ENCODE peak calls at places on chromosomes 12 and 14, in seven cellular contexts. S, F, W, G, U, P and Q are unnamed samples.

GRCh38 chr14:59097681-59098080 is 90.8 kb upstream of the DAAM1 start:
- DNase-seq in F (no peak), U (no peak), S (no peak), W (no peak), P (no peak), G (no peak), Q (no peak)

GRCh38 chr12:22377731-22378496 is 43.4 kb upstream of the ST8SIA1 start:
- DNase-seq in S (no peak), F (peak), U (peak), W (no peak), P (no peak), G (no peak), Q (no peak)

GRCh38 chr14:94129758-94130414 is 482 bp upstream of the IFI27L2 start:
- DNase-seq in W (no peak), F (peak), G (no peak), S (peak), U (peak), P (no peak), Q (no peak)

GRCh38 chr12:126353604-126354003 is 1288.4 kb downstream of the AACS start:
- DNase-seq in S (no peak), G (no peak), U (peak), W (no peak), F (peak), P (no peak), Q (no peak)

GRCh38 chr12:1870086-1870485 is 48.4 kb downstream of the CACNA2D4 start:
- DNase-seq in W (no peak), G (no peak), S (no peak), U (no peak), F (no peak), P (no peak), Q (no peak)

GRCh38 chr12:18754118-18754707 is 16.3 kb downstream of the CAPZA3 start:
- DNase-seq in S (no peak), U (no peak), G (no peak), F (no peak), W (no peak), P (no peak), Q (no peak)

GRCh38 chr12:119727600-119728436 is 59.9 kb downstream of the PRKAB1 start:
- DNase-seq in F (no peak), G (no peak), W (no peak), S (no peak), P (no peak), U (no peak), Q (no peak)

GRCh38 chr12:123001467-123001866 is 21.0 kb downstream of the ARL6IP4 start:
- DNase-seq in F (no peak), W (no peak), P (no peak), G (no peak), S (no peak), U (no peak), Q (no peak)

GRCh38 chr14:58280954-58281787 is 17.2 kb upstream of the ARID4A start:
- DNase-seq in G (peak), W (no peak), S (no peak), P (no peak), U (peak), F (peak), Q (no peak)

GRCh38 chr12:83130178-83130577 is 443.5 kb downstream of the TMTC2 start:
- DNase-seq in S (no peak), P (no peak), F (no peak), W (no peak), G (no peak), U (no peak), Q (no peak)

GRCh38 chr14:50943261-50943942 is 881 bp downstream of the PYGL start:
- DNase-seq in W (peak), U (no peak), S (no peak), F (peak), G (peak), P (peak), Q (no peak)

GRCh38 chr14:98433436-98433835 is 838.6 kb downstream of the BCL11B start:
- DNase-seq in W (no peak), U (no peak), F (no peak), G (no peak), S (no peak), P (no peak), Q (no peak)

GRCh38 chr12:107667464-107667863 is 18.1 kb upstream of the PWP1 start:
- DNase-seq in F (no peak), W (no peak), S (no peak), U (no peak), P (no peak), G (no peak), Q (no peak)

GRCh38 chr12:53505086-53505485 is 2.2 kb downstream of the NPFF start:
- DNase-seq in F (peak), G (no peak), W (no peak), S (no peak), P (no peak), U (peak), Q (no peak)

GRCh38 chr12:117033382-117034045 is 65.7 kb downstream of the TESC start:
- DNase-seq in W (no peak), S (no peak), U (no peak), G (no peak), F (no peak), P (no peak), Q (no peak)

GRCh38 chr14:61698216-61698980 is 3.1 kb downstream of the HIF1A start:
- DNase-seq in W (no peak), S (no peak), F (no peak), U (peak), G (no peak), P (no peak), Q (no peak)

GRCh38 chr12:118398878-118399277 is 22.5 kb downstream of the SUDS3 start:
- DNase-seq in F (no peak), P (no peak), U (no peak), W (no peak), S (no peak), G (no peak), Q (no peak)

GRCh38 chr14:35254736-35255135 is 37.4 kb upstream of the PSMA6 start:
- DNase-seq in U (no peak), W (no peak), S (no peak), G (no peak), P (no peak), F (no peak), Q (no peak)

GRCh38 chr12:47216150-47216677 is 136.5 kb upstream of the AMIGO2 start:
- DNase-seq in U (no peak), S (no peak), F (no peak), G (peak), P (no peak), W (no peak), Q (peak)

GRCh38 chr12:70449758-70450341 is 83.8 kb downstream of the KCNMB4 start:
- DNase-seq in S (no peak), G (no peak), W (no peak), U (no peak), F (no peak), P (no peak), Q (no peak)

GRCh38 chr14:98183556-98183955 is 1088.4 kb downstream of the BCL11B start:
- DNase-seq in F (no peak), W (no peak), P (no peak), S (no peak), G (no peak), U (no peak), Q (no peak)

GRCh38 chr14:58747181-58747580 is 109.4 kb downstream of the DACT1 start:
- DNase-seq in U (peak), W (no peak), S (no peak), F (peak), P (no peak), G (peak), Q (no peak)

GRCh38 chr14:92482621-92483319 is 30.8 kb upstream of the RIN3 start:
- DNase-seq in S (peak), F (no peak), P (no peak), G (peak), U (no peak), W (no peak), Q (no peak)

GRCh38 chr14:104563742-104564615 is 15.6 kb upstream of the C14orf180 start:
- DNase-seq in W (peak), S (no peak), F (no peak), G (peak), P (peak), U (peak), Q (peak)

GRCh38 chr12:70241845-70242244 is 1.4 kb upstream of the CNOT2 start:
- DNase-seq in G (no peak), S (no peak), P (no peak), F (no peak), U (no peak), W (no peak), Q (no peak)

GRCh38 chr12:57735952-57736742 is 2.4 kb downstream of the AGAP2 start:
- DNase-seq in W (peak), G (no peak), P (no peak), U (no peak), F (no peak), S (no peak), Q (no peak)

GRCh38 chr14:81767266-81767987 is 233.8 kb upstream of the SEL1L start:
- DNase-seq in U (no peak), F (no peak), S (no peak), G (no peak), W (no peak), P (no peak), Q (no peak)

GRCh38 chr14:81766597-81766996 is 232.9 kb upstream of the SEL1L start:
- DNase-seq in P (no peak), F (no peak), G (no peak), S (no peak), U (no peak), W (no peak), Q (no peak)

DNA sequence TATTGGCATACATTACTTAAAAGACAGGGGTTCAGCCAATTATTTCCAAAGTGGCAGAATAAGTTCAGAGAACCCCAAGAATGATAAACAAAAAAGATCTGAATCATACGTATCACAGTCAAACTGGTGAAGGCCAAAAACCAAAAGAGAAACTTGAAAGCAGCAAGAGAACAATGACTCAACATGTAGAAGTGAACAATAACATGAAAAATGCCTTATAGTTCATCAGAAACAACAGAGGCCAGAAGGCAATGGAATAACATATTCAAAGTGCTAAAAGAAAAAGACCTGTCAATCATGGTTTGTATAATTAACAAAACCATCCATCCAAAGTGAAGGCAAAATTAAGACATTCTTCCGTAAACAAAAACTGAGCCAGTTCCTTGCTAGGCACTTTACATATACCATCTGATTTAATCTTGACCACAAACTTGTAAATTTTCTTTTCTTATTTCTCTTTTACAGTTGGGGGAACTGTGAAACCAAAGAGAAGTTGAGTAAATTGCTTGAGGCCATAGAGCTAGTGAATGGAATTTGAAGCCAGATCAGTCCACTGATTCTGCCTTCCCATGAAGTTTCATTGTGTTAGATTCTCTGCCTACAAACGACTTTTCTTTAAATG is 232.1 kb upstream of the SEL1L start:
- DNase-seq in P (no peak), U (no peak), G (no peak), S (no peak), W (no peak), F (no peak), Q (no peak)
- TF ChIP-seq CTCF in P (no peak), U (no peak), G (no peak), S (no peak), W (no peak), F (no peak), Q (no peak)

GRCh38 chr12:98799822-98800221 is 154.7 kb downstream of the APAF1 start:
- DNase-seq in G (no peak), U (no peak), P (no peak), S (no peak), F (no peak), W (no peak), Q (no peak)

GRCh38 chr12:98797200-98797599 is 152.1 kb downstream of the APAF1 start:
- DNase-seq in U (no peak), P (no peak), G (no peak), W (no peak), S (no peak), F (no peak), Q (no peak)

GRCh38 chr12:98803468-98804209 is 158.5 kb downstream of the APAF1 start:
- DNase-seq in G (no peak), S (no peak), U (no peak), F (no peak), P (no peak), W (no peak), Q (no peak)

GRCh38 chr12:98796745-98797144 is 151.7 kb downstream of the APAF1 start:
- DNase-seq in P (no peak), S (no peak), W (no peak), U (no peak), G (no peak), F (no peak), Q (no peak)

GRCh38 chr12:98799411-98799810 is 154.3 kb downstream of the APAF1 start:
- DNase-seq in G (no peak), W (no peak), F (no peak), U (no peak), S (no peak), P (no peak), Q (no peak)
- TF ChIP-seq CTCF in G (no peak), W (no peak), F (no peak), U (no peak), S (no peak), P (no peak), Q (no peak)

GRCh38 chr12:109727039-109727723 is 13.6 kb downstream of the FAM222A start:
- DNase-seq in U (no peak), S (no peak), W (peak), G (no peak), F (no peak), P (no peak), Q (no peak)
- TF ChIP-seq CTCF in U (no peak), S (no peak), W (no peak), G (no peak), F (no peak), P (no peak), Q (no peak)

GRCh38 chr12:25825494-25825893 is 133.0 kb upstream of the RASSF8 start:
- DNase-seq in F (no peak), S (no peak), U (no peak), G (no peak), P (no peak), W (no peak), Q (no peak)
- TF ChIP-seq CTCF in F (no peak), S (no peak), U (no peak), G (no peak), P (no peak), W (no peak), Q (no peak)